ENCODE peak calls at places on chromosomes 12 and 14, in six cellular contexts. E, I, R, Y, G and Q are unnamed samples.

GRCh38 chr12:41409628-41410027 is 221.5 kb downstream of the PDZRN4 start:
- DNase-seq in I (no peak), R (no peak), G (no peak), E (no peak), Y (no peak), Q (no peak)

GRCh38 chr14:61570188-61570960 is 124.9 kb upstream of the HIF1A start:
- DNase-seq in E (no peak), G (no peak), I (peak; percentile 66), Y (no peak), R (no peak), Q (no peak)

GRCh38 chr14:55556929-55557623 is 22.9 kb upstream of the KTN1 start:
- DNase-seq in Y (no peak), G (peak; percentile 82), I (peak; percentile 90), R (no peak), E (peak; percentile 51), Q (no peak)

GRCh38 chr14:31968107-31968810 is 108.8 kb upstream of the ARHGAP5 start:
- DNase-seq in R (no peak), I (no peak), Y (no peak), E (no peak), G (peak; percentile 46), Q (peak; percentile 17)

GRCh38 chr12:110661337-110661972 is 27.5 kb downstream of the HVCN1 start:
- DNase-seq in Y (no peak), I (no peak), G (no peak), E (peak; percentile 50), R (no peak), Q (no peak)

GRCh38 chr12:49598527-49598926 is 6.9 kb downstream of the FAM186B start:
- DNase-seq in I (no peak), Y (no peak), R (no peak), G (no peak), E (no peak), Q (no peak)

GRCh38 chr12:54658306-54659264 is 10.4 kb upstream of the DCD start:
- DNase-seq in I (peak; percentile 44), G (peak; percentile 31), E (no peak), Y (no peak), R (peak; percentile 46), Q (no peak)

GRCh38 chr12:79706156-79706555 is 15.4 kb upstream of the PAWR start:
- DNase-seq in I (peak; percentile 46), E (no peak), R (no peak), Y (no peak), G (no peak), Q (no peak)

GRCh38 chr12:76560083-76560491 is 516 bp upstream of the OSBPL8 start:
- DNase-seq in R (no peak), I (no peak), G (no peak), Y (no peak), E (no peak), Q (no peak)

GRCh38 chr12:104858611-104859010 is 99.5 kb downstream of the SLC41A2 start:
- DNase-seq in E (no peak), I (no peak), R (no peak), Y (no peak), G (no peak), Q (no peak)

GRCh38 chr14:52413729-52414453 is 99.8 kb downstream of the PTGER2 start:
- DNase-seq in G (no peak), E (no peak), I (peak; percentile 63), R (no peak), Y (no peak), Q (no peak)

GRCh38 chr14:89342049-89342448 is 75.0 kb downstream of the FOXN3 start:
- DNase-seq in G (no peak), E (no peak), Y (no peak), I (no peak), R (no peak), Q (no peak)

GRCh38 chr12:41563044-41563443 is 374.9 kb downstream of the PDZRN4 start:
- DNase-seq in R (no peak), E (no peak), I (no peak), Y (no peak), G (no peak), Q (no peak)

GRCh38 chr12:115984607-115985006 is 292.9 kb downstream of the MED13L start:
- DNase-seq in I (no peak), G (no peak), Y (no peak), R (no peak), E (no peak), Q (no peak)

GRCh38 chr14:36279306-36280244 is 40.9 kb downstream of the MBIP start:
- DNase-seq in G (no peak), E (no peak), Y (no peak), I (no peak), R (no peak), Q (no peak)

GRCh38 chr12:96195845-96196451 is 1.8 kb downstream of the ELK3 start:
- DNase-seq in R (peak; percentile 16), I (peak; percentile 84), Y (no peak), G (peak; percentile 52), E (no peak), Q (no peak)

GRCh38 chr14:100374891-100375272 is 51.7 kb downstream of the SLC25A47 start:
- DNase-seq in R (no peak), I (no peak), E (no peak), Y (no peak), G (no peak), Q (no peak)

GRCh38 chr14:34053666-34054065 is 102.8 kb upstream of the EGLN3 start:
- DNase-seq in R (no peak), G (peak; percentile 74), Y (no peak), E (peak; percentile 45), I (peak; percentile 20), Q (peak; percentile 76)

GRCh38 chr14:104428860-104429259 is 150.7 kb upstream of the C14orf180 start:
- DNase-seq in G (no peak), E (no peak), Y (no peak), R (no peak), I (no peak), Q (no peak)

GRCh38 chr14:24806061-24806678 is 172.2 kb upstream of the GZMB start:
- DNase-seq in E (peak; percentile 60), G (peak; percentile 9), Y (no peak), R (peak; percentile 59), I (peak; percentile 45), Q (no peak)

GRCh38 chr14:96589577-96589976 is 87.4 kb downstream of the PAPOLA start:
- DNase-seq in E (no peak), Y (no peak), G (no peak), I (no peak), R (no peak), Q (no peak)